ENCODE peak calls at places on chromosomes 11 and 22, in eight cellular contexts. One of them, this sample, is unnamed.

GRCh38 chr11:78325274-78325781 is 92.3 kb downstream of the GAB2 start:
- DNase-seq in colonic mucosa: no peak
- DNase-seq in ascending aorta: no peak
- DNase-seq in GM23248: no peak
- DNase-seq in MM.1S: no peak
- DNase-seq in Peyer's patch: no peak
- DNase-seq in tibial nerve: no peak
- DNase-seq in cardiac muscle cell: no peak
- DNase-seq in this sample: no peak

GRCh38 chr11:9651899-9652748 is 11.8 kb upstream of the SWAP70 start:
- DNase-seq in colonic mucosa: no peak
- DNase-seq in ascending aorta: no peak
- DNase-seq in GM23248: no peak
- DNase-seq in MM.1S: no peak
- DNase-seq in Peyer's patch: no peak
- DNase-seq in tibial nerve: no peak
- DNase-seq in cardiac muscle cell: no peak
- DNase-seq in this sample: no peak

GRCh38 chr11:47152953-47153950 is 23.4 kb downstream of the ARFGAP2 start:
- DNase-seq in colonic mucosa: peak
- DNase-seq in ascending aorta: no peak
- DNase-seq in GM23248: peak
- DNase-seq in MM.1S: peak
- DNase-seq in Peyer's patch: peak
- DNase-seq in tibial nerve: peak
- DNase-seq in cardiac muscle cell: peak
- DNase-seq in this sample: peak

GRCh38 chr11:13462311-13462927 is 603 bp downstream of the BTBD10 start:
- DNase-seq in colonic mucosa: peak
- DNase-seq in ascending aorta: no peak
- DNase-seq in GM23248: peak
- DNase-seq in MM.1S: peak
- DNase-seq in Peyer's patch: peak
- DNase-seq in tibial nerve: peak
- DNase-seq in cardiac muscle cell: peak
- DNase-seq in this sample: peak

GRCh38 chr22:44970291-44970690 is 39.5 kb downstream of the PHF21B start:
- DNase-seq in colonic mucosa: no peak
- DNase-seq in ascending aorta: no peak
- DNase-seq in GM23248: no peak
- DNase-seq in MM.1S: no peak
- DNase-seq in Peyer's patch: no peak
- DNase-seq in tibial nerve: no peak
- DNase-seq in cardiac muscle cell: no peak
- DNase-seq in this sample: no peak

GRCh38 chr22:37564111-37564711 is 3.9 kb downstream of the CDC42EP1 start:
- DNase-seq in colonic mucosa: no peak
- DNase-seq in ascending aorta: no peak
- DNase-seq in GM23248: peak
- DNase-seq in MM.1S: no peak
- DNase-seq in Peyer's patch: no peak
- DNase-seq in tibial nerve: no peak
- DNase-seq in cardiac muscle cell: no peak
- DNase-seq in this sample: no peak

GRCh38 chr11:122853971-122854446 is 15.7 kb downstream of the CRTAM start:
- DNase-seq in colonic mucosa: peak
- DNase-seq in ascending aorta: no peak
- DNase-seq in GM23248: peak
- DNase-seq in MM.1S: peak
- DNase-seq in Peyer's patch: no peak
- DNase-seq in tibial nerve: no peak
- DNase-seq in cardiac muscle cell: peak
- DNase-seq in this sample: no peak

GRCh38 chr11:133900176-133901105 is 55.1 kb upstream of the SPATA19 start:
- DNase-seq in colonic mucosa: no peak
- DNase-seq in ascending aorta: no peak
- DNase-seq in GM23248: no peak
- DNase-seq in MM.1S: no peak
- DNase-seq in Peyer's patch: no peak
- DNase-seq in tibial nerve: no peak
- DNase-seq in cardiac muscle cell: no peak
- DNase-seq in this sample: peak

GRCh38 chr11:126343051-126343450 is 12.4 kb upstream of the ST3GAL4 start:
- DNase-seq in colonic mucosa: no peak
- DNase-seq in ascending aorta: no peak
- DNase-seq in GM23248: no peak
- DNase-seq in MM.1S: no peak
- DNase-seq in Peyer's patch: no peak
- DNase-seq in tibial nerve: no peak
- DNase-seq in cardiac muscle cell: no peak
- DNase-seq in this sample: no peak

GRCh38 chr11:113193894-113194293 is 120.5 kb upstream of the TTC12 start:
- DNase-seq in colonic mucosa: peak
- DNase-seq in ascending aorta: no peak
- DNase-seq in GM23248: no peak
- DNase-seq in MM.1S: no peak
- DNase-seq in Peyer's patch: no peak
- DNase-seq in tibial nerve: no peak
- DNase-seq in cardiac muscle cell: no peak
- DNase-seq in this sample: no peak

GRCh38 chr22:29344137-29344536 is 28.6 kb upstream of the RASL10A start:
- DNase-seq in colonic mucosa: no peak
- DNase-seq in ascending aorta: peak
- DNase-seq in GM23248: peak
- DNase-seq in MM.1S: no peak
- DNase-seq in Peyer's patch: no peak
- DNase-seq in tibial nerve: no peak
- DNase-seq in cardiac muscle cell: peak
- DNase-seq in this sample: peak

GRCh38 chr22:29342177-29342576 is 26.7 kb upstream of the RASL10A start:
- DNase-seq in colonic mucosa: no peak
- DNase-seq in ascending aorta: no peak
- DNase-seq in GM23248: no peak
- DNase-seq in MM.1S: no peak
- DNase-seq in Peyer's patch: no peak
- DNase-seq in tibial nerve: no peak
- DNase-seq in cardiac muscle cell: no peak
- DNase-seq in this sample: no peak

GRCh38 chr22:29341849-29342127 is 26.3 kb upstream of the RASL10A start:
- DNase-seq in colonic mucosa: no peak
- DNase-seq in ascending aorta: no peak
- DNase-seq in GM23248: no peak
- DNase-seq in MM.1S: no peak
- DNase-seq in Peyer's patch: no peak
- DNase-seq in tibial nerve: no peak
- DNase-seq in cardiac muscle cell: no peak
- DNase-seq in this sample: no peak

GRCh38 chr22:29342577-29343312 is 27.2 kb upstream of the RASL10A start:
- DNase-seq in colonic mucosa: no peak
- DNase-seq in ascending aorta: no peak
- DNase-seq in GM23248: no peak
- DNase-seq in MM.1S: no peak
- DNase-seq in Peyer's patch: no peak
- DNase-seq in tibial nerve: no peak
- DNase-seq in cardiac muscle cell: peak
- DNase-seq in this sample: no peak

DNA sequence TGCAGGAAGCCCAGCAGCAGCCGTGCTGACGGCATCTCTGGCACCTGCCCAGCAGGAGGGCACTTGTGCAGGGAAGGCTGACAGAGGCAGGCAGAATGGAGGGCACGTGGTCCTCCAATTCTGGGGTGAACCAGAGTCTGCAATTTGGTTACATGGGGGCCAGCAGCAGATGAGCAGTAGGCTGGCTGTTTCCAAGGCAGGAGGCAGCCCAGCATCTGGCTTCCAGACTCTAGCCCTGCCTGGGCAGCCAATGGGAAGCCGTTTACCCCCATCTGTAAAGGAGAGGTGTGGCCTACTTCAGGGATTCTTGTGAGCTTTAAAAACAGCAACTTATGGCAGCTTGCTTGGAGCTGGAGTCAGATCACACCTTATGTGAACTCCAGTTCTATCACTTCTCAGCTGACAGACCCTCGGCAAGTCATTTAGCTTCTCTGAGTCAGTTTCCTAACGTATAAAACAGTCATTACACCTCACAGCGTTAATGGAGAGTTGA is 27.9 kb upstream of the RASL10A start:
- DNase-seq in colonic mucosa: no peak
- DNase-seq in ascending aorta: no peak
- DNase-seq in GM23248: peak
- DNase-seq in MM.1S: no peak
- DNase-seq in Peyer's patch: no peak
- DNase-seq in tibial nerve: no peak
- DNase-seq in cardiac muscle cell: peak
- DNase-seq in this sample: peak
- H3K27ac ChIP-seq in colonic mucosa: no peak
- H3K27ac ChIP-seq in ascending aorta: no peak
- H3K27ac ChIP-seq in GM23248: peak
- H3K27ac ChIP-seq in MM.1S: no peak
- H3K27ac ChIP-seq in Peyer's patch: no peak
- H3K27ac ChIP-seq in tibial nerve: no peak
- H3K27ac ChIP-seq in cardiac muscle cell: peak
- H3K27ac ChIP-seq in this sample: no peak

DNA sequence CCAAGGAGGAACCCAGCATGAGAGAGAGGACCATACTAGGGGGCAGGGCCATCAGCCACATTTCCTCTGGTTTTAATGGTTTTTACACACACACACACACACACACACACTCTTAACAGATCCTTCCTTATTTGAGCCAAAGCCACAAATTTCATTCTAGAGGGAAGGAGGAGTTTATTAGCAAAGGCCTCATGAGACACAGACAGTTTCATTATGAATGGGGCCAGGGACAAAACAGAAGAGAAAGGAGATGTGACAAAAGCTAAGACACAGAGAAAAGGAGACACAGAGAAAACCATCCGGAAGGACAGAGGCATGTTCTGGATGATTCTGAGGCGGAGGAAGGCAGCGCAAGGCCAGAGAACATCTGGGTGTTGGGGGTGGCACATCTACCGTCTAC is 32.2 kb upstream of the ARFGAP3 start:
- DNase-seq in colonic mucosa: no peak
- DNase-seq in ascending aorta: no peak
- DNase-seq in GM23248: no peak
- DNase-seq in MM.1S: no peak
- DNase-seq in Peyer's patch: peak
- DNase-seq in tibial nerve: no peak
- DNase-seq in cardiac muscle cell: no peak
- DNase-seq in this sample: no peak
- H3K27ac ChIP-seq in colonic mucosa: peak
- H3K27ac ChIP-seq in ascending aorta: no peak
- H3K27ac ChIP-seq in GM23248: no peak
- H3K27ac ChIP-seq in MM.1S: no peak
- H3K27ac ChIP-seq in Peyer's patch: no peak
- H3K27ac ChIP-seq in tibial nerve: no peak
- H3K27ac ChIP-seq in cardiac muscle cell: no peak
- H3K27ac ChIP-seq in this sample: peak

GRCh38 chr11:102179366-102179765 is 69.1 kb downstream of the YAP1 start:
- DNase-seq in colonic mucosa: no peak
- DNase-seq in ascending aorta: no peak
- DNase-seq in GM23248: no peak
- DNase-seq in MM.1S: no peak
- DNase-seq in Peyer's patch: no peak
- DNase-seq in tibial nerve: no peak
- DNase-seq in cardiac muscle cell: no peak
- DNase-seq in this sample: no peak

GRCh38 chr11:102177974-102178631 is 67.9 kb downstream of the YAP1 start:
- DNase-seq in colonic mucosa: no peak
- DNase-seq in ascending aorta: no peak
- DNase-seq in GM23248: peak
- DNase-seq in MM.1S: no peak
- DNase-seq in Peyer's patch: no peak
- DNase-seq in tibial nerve: no peak
- DNase-seq in cardiac muscle cell: no peak
- DNase-seq in this sample: no peak

GRCh38 chr11:102172127-102172848 is 62.0 kb downstream of the YAP1 start:
- DNase-seq in colonic mucosa: no peak
- DNase-seq in ascending aorta: no peak
- DNase-seq in GM23248: peak
- DNase-seq in MM.1S: no peak
- DNase-seq in Peyer's patch: no peak
- DNase-seq in tibial nerve: no peak
- DNase-seq in cardiac muscle cell: no peak
- DNase-seq in this sample: no peak

GRCh38 chr11:102177126-102177525 is 66.9 kb downstream of the YAP1 start:
- DNase-seq in colonic mucosa: no peak
- DNase-seq in ascending aorta: no peak
- DNase-seq in GM23248: peak
- DNase-seq in MM.1S: no peak
- DNase-seq in Peyer's patch: no peak
- DNase-seq in tibial nerve: no peak
- DNase-seq in cardiac muscle cell: no peak
- DNase-seq in this sample: no peak
- H3K27ac ChIP-seq in colonic mucosa: no peak
- H3K27ac ChIP-seq in ascending aorta: peak
- H3K27ac ChIP-seq in GM23248: peak
- H3K27ac ChIP-seq in MM.1S: no peak
- H3K27ac ChIP-seq in Peyer's patch: peak
- H3K27ac ChIP-seq in tibial nerve: no peak
- H3K27ac ChIP-seq in cardiac muscle cell: peak
- H3K27ac ChIP-seq in this sample: peak

GRCh38 chr11:68375337-68375736 is 62.9 kb downstream of the LRP5 start:
- DNase-seq in colonic mucosa: no peak
- DNase-seq in ascending aorta: no peak
- DNase-seq in GM23248: no peak
- DNase-seq in MM.1S: no peak
- DNase-seq in Peyer's patch: no peak
- DNase-seq in tibial nerve: no peak
- DNase-seq in cardiac muscle cell: no peak
- DNase-seq in this sample: no peak

GRCh38 chr11:68374531-68374930 is 62.1 kb downstream of the LRP5 start:
- DNase-seq in colonic mucosa: no peak
- DNase-seq in ascending aorta: no peak
- DNase-seq in GM23248: peak
- DNase-seq in MM.1S: no peak
- DNase-seq in Peyer's patch: no peak
- DNase-seq in tibial nerve: no peak
- DNase-seq in cardiac muscle cell: no peak
- DNase-seq in this sample: no peak

GRCh38 chr11:68373810-68374501 is 61.6 kb downstream of the LRP5 start:
- DNase-seq in colonic mucosa: peak
- DNase-seq in ascending aorta: no peak
- DNase-seq in GM23248: peak
- DNase-seq in MM.1S: no peak
- DNase-seq in Peyer's patch: no peak
- DNase-seq in tibial nerve: no peak
- DNase-seq in cardiac muscle cell: peak
- DNase-seq in this sample: no peak

GRCh38 chr11:68379216-68379615 is 66.8 kb downstream of the LRP5 start:
- DNase-seq in colonic mucosa: no peak
- DNase-seq in ascending aorta: no peak
- DNase-seq in GM23248: no peak
- DNase-seq in MM.1S: no peak
- DNase-seq in Peyer's patch: no peak
- DNase-seq in tibial nerve: no peak
- DNase-seq in cardiac muscle cell: no peak
- DNase-seq in this sample: no peak

DNA sequence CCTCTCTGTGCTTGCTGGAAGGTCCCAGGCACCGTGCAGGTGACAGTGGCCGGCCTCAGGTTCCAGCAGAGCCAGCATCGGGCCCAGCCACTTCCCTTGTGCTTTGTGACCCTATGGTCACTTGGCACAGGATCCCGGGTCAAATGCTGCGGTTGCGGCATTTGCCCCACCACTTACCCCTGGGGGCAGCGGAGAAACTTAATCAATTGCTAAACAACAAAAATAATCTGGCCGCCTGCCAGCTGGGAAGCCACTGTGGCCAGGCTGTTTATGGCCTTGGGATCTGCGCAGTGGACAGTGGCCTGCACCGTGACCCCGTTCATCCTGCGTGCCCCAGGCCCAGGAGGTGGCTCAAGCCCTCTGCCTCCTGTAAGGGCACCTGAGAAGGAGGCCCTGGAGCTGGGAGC is 65.0 kb downstream of the LRP5 start:
- DNase-seq in colonic mucosa: no peak
- DNase-seq in ascending aorta: no peak
- DNase-seq in GM23248: no peak
- DNase-seq in MM.1S: no peak
- DNase-seq in Peyer's patch: no peak
- DNase-seq in tibial nerve: no peak
- DNase-seq in cardiac muscle cell: no peak
- DNase-seq in this sample: no peak
- H3K27ac ChIP-seq in colonic mucosa: no peak
- H3K27ac ChIP-seq in ascending aorta: peak
- H3K27ac ChIP-seq in GM23248: no peak
- H3K27ac ChIP-seq in MM.1S: no peak
- H3K27ac ChIP-seq in Peyer's patch: no peak
- H3K27ac ChIP-seq in tibial nerve: no peak
- H3K27ac ChIP-seq in cardiac muscle cell: no peak
- H3K27ac ChIP-seq in this sample: no peak